ENCODE peak calls at places on chromosomes 13 and 19, in five cellular contexts. E, M, B, G and R are unnamed samples. For H3K27me3, the result is how much of the 10 kb centered on the place peaks cover.

GRCh38 chr19:15137777-15138176 is 30.6 kb downstream of the SYDE1 start:
- DNase-seq in E (no peak), M (no peak), B (no peak), G (peak), R (no peak)

GRCh38 chr13:25001807-25002206 is 94.1 kb upstream of the PABPC3 start:
- DNase-seq in E (no peak), M (no peak), B (no peak), G (no peak), R (no peak)

GRCh38 chr13:39105110-39105509 is 66.9 kb downstream of the NHLRC3 start:
- DNase-seq in E (no peak), M (no peak), B (no peak), G (no peak), R (no peak)

GRCh38 chr19:22601906-22602630 is 32.1 kb upstream of the ZNF492 start:
- DNase-seq in E (no peak), M (no peak), B (no peak), G (no peak), R (no peak)

GRCh38 chr13:76836311-76836710 is 49.9 kb downstream of the KCTD12 start:
- DNase-seq in E (no peak), M (no peak), B (no peak), G (peak), R (no peak)

GRCh38 chr13:44648392-44649117 is 72.4 kb upstream of the TSC22D1 start:
- DNase-seq in E (no peak), M (peak), B (no peak), G (no peak), R (no peak)

GRCh38 chr13:57633950-57634828 is 2.6 kb downstream of the PCDH17 start:
- DNase-seq in E (no peak), M (peak), B (no peak), G (no peak), R (peak)

GRCh38 chr13:79382545-79383275 is 23.3 kb downstream of the RBM26 start:
- DNase-seq in E (no peak), M (peak), B (no peak), G (no peak), R (no peak)

GRCh38 chr13:32164622-32165268 is 133.2 kb downstream of the FRY start:
- DNase-seq in E (no peak), M (peak), B (no peak), G (peak), R (peak)

GRCh38 chr19:51422053-51422448 is 4.6 kb upstream of the SIGLEC10 start:
- DNase-seq in E (peak), M (peak), B (peak), G (peak), R (peak)

GRCh38 chr13:33490461-33491327 is 205.1 kb upstream of the STARD13 start:
- DNase-seq in E (no peak), M (peak), B (no peak), G (no peak), R (peak)

GRCh38 chr19:43784251-43784980 is 3.6 kb upstream of the KCNN4 start:
- DNase-seq in E (peak), M (no peak), B (peak), G (peak), R (peak)

GRCh38 chr13:75550159-75550567 is 572 bp downstream of the UCHL3 start:
- DNase-seq in E (no peak), M (peak), B (no peak), G (peak), R (no peak)

GRCh38 chr19:43966079-43966694 is 15.2 kb downstream of the ZNF221 start:
- DNase-seq in E (no peak), M (no peak), B (no peak), G (no peak), R (no peak)

GRCh38 chr19:13843104-13843921 is 33.6 kb upstream of the NANOS3 start:
- DNase-seq in E (peak), M (peak), B (no peak), G (peak), R (peak)

DNA sequence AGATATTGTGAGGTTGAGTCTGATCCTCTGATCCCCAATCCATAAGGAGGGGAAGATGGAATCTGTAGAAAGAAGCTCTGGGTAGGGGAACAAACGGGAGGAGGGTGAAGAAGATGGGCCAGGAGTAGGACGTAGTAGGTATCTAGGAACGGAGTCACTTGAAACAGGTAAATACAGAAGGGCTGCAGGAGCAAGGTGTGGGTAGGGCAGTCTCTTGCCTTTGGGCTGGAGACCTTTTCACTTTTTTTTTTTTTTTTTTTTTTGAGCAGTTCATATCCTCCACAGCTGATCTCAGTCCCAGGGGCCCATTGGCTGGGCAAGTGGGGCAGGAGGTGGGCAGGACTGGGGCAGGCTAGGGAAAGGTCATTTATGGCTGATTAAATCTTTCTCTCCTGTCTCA is 1.5 kb downstream of the BCKDHA start:
- DNase-seq in E (no peak), M (no peak), B (no peak), G (no peak), R (no peak)
- H3K4me3 ChIP-seq in E (peak), M (peak), B (no peak), G (no peak), R (no peak)

GRCh38 chr19:11205939-11206570 is 8.7 kb upstream of the KANK2 start:
- DNase-seq in E (no peak), M (no peak), B (no peak), G (no peak), R (no peak)
- H3K27me3 ChIP-seq in E (under half), M (under half), B (under half), G (under half), R (under half)

DNA sequence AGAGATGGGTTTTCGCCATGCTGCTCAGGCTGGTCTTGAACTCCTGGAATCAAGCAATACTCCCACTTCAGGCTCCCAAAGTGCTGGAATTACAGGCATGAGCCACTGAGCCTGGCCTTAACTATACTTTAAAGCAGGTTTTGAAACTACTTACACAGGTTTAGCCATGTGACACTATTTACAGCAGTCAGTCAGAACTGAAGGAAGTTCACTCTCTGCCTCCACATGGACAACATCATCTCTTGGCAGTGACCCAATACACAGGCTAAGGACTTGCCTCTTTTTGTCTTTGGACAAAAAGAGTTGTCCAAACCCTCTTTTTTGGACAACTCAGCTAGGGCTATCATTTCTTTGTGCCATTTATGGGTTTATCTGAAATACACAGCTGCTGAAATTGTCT is 89.0 kb upstream of the CLDN10 start:
- DNase-seq in E (no peak), M (no peak), B (no peak), G (no peak), R (no peak)
- H3K4me3 ChIP-seq in E (no peak), M (no peak), B (no peak), G (no peak), R (no peak)

DNA sequence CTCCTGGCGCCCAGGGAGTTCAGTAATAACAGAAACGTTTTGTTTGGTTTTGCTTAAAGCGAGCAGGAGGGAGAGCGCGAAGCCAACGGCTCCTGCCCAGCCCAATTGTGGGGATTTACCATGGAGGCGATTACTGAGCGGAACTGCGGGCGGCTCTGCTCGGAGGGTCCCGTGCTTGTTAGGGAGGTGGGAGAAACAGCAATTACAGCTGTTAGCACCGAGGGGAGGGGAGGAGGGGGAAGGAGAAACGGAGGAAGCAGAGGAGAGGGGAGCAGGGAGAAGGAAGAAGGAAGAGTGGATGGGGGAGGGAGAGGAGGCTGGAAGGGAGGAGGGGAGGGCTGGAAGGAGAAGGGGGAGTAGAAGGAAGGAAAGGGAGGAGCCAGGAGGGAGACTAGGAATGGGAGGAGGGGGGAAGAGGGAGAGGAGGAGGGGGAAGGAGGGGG is 7.7 kb upstream of the ONECUT3 start:
- DNase-seq in E (no peak), M (peak), B (no peak), G (no peak), R (no peak)
- H3K27me3 ChIP-seq in E (under half), M (half or more), B (under half), G (under half), R (half or more)

GRCh38 chr13:27980280-27980998 is 8.1 kb downstream of the URAD start:
- DNase-seq in E (no peak), M (peak), B (no peak), G (no peak), R (peak)
- H3K4me3 ChIP-seq in E (no peak), M (peak), B (no peak), G (no peak), R (no peak)

GRCh38 chr19:42150940-42151339 is 18.7 kb upstream of the POU2F2 start:
- DNase-seq in E (no peak), M (peak), B (no peak), G (no peak), R (peak)

GRCh38 chr19:42153606-42154405 is 21.6 kb upstream of the POU2F2 start:
- DNase-seq in E (no peak), M (no peak), B (no peak), G (no peak), R (peak)

GRCh38 chr19:42151735-42152134 is 19.5 kb upstream of the POU2F2 start:
- DNase-seq in E (no peak), M (no peak), B (no peak), G (no peak), R (peak)

GRCh38 chr19:42152876-42153275 is 20.6 kb upstream of the POU2F2 start:
- DNase-seq in E (no peak), M (no peak), B (no peak), G (no peak), R (peak)

GRCh38 chr19:42152285-42152684 is 20.0 kb upstream of the POU2F2 start:
- DNase-seq in E (no peak), M (no peak), B (no peak), G (no peak), R (peak)
- H3K27me3 ChIP-seq in E (under half), M (under half), B (half or more), G (half or more), R (under half)

GRCh38 chr19:6484251-6484650 is 2.7 kb upstream of the DENND1C start:
- DNase-seq in E (no peak), M (no peak), B (no peak), G (no peak), R (no peak)

GRCh38 chr19:6480843-6481415 is 658 bp downstream of the DENND1C start:
- DNase-seq in E (no peak), M (no peak), B (no peak), G (no peak), R (peak)

GRCh38 chr19:6483235-6483634 is 1.6 kb upstream of the DENND1C start:
- DNase-seq in E (no peak), M (no peak), B (no peak), G (no peak), R (no peak)

GRCh38 chr19:6481541-6482342 is at the start of gene DENND1C:
- DNase-seq in E (peak), M (peak), B (no peak), G (no peak), R (peak)

GRCh38 chr19:6482343-6482686 is 728 bp upstream of the DENND1C start:
- DNase-seq in E (no peak), M (no peak), B (no peak), G (no peak), R (no peak)
- H3K4me3 ChIP-seq in E (no peak), M (no peak), B (no peak), G (no peak), R (no peak)

DNA sequence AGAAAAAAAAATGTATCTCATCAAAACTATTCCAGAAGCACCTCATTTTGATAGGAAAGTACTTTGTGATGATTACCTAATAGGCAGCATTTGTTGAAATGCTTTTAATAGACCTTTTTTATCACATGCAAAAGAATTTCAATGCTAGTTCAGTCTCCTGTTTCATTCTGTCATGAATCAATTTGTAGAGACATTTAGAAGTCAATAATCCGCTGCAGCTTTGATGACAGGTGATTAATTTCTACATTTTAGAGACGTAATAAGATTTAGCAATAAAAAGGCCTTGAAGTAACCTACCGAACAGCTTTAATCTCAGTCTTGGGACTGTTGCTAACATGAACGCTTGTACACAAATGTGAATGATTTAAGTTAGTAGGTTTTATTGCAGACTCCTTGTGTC is 186.6 kb downstream of the MZT1 start:
- DNase-seq in E (no peak), M (no peak), B (no peak), G (no peak), R (no peak)
- H3K27me3 ChIP-seq in E (under half), M (under half), B (under half), G (under half), R (under half)